ENCODE peak calls at places on chromosomes 7 and 10, in six cellular contexts. E, D, R, G, J and P are unnamed samples.

GRCh38 chr7:129949292-129950133 is 3.2 kb downstream of the UBE2H start:
- DNase-seq in E (no peak), D (peak; percentile 3), R (no peak), G (no peak), J (no peak), P (no peak)

GRCh38 chr7:94142281-94142680 is 138.1 kb upstream of the BET1 start:
- DNase-seq in E (no peak), D (no peak), R (no peak), G (no peak), J (no peak), P (no peak)

GRCh38 chr7:54242776-54243175 is 299.4 kb upstream of the VSTM2A start:
- DNase-seq in E (no peak), D (no peak), R (no peak), G (no peak), J (no peak), P (no peak)

GRCh38 chr7:36037121-36037662 is 115.9 kb upstream of the EEPD1 start:
- DNase-seq in E (peak; percentile 68), D (peak; percentile 8), R (peak; percentile 89), G (peak; percentile 50), J (peak; percentile 84), P (no peak)

GRCh38 chr7:6934981-6935380 is 108.9 kb upstream of the CCZ1B start:
- DNase-seq in E (no peak), D (no peak), R (no peak), G (no peak), J (no peak), P (no peak)

GRCh38 chr7:132709971-132710567 is 133.8 kb upstream of the PLXNA4 start:
- DNase-seq in E (no peak), D (peak; percentile 25), R (no peak), G (no peak), J (no peak), P (peak; percentile 31)

GRCh38 chr10:11861811-11862210 is 38.7 kb downstream of the PROSER2 start:
- DNase-seq in E (no peak), D (no peak), R (no peak), G (no peak), J (no peak), P (no peak)

GRCh38 chr7:77199008-77199966 is at the start of gene FGL2:
- DNase-seq in E (peak; percentile 74), D (peak; percentile 40), R (no peak), G (peak; percentile 59), J (no peak), P (peak; percentile 41)

GRCh38 chr7:68006619-68007018 is 1010.0 kb downstream of the TYW1 start:
- DNase-seq in E (no peak), D (no peak), R (no peak), G (no peak), J (no peak), P (no peak)

GRCh38 chr10:127922675-127923366 is 15.9 kb downstream of the PTPRE start:
- DNase-seq in E (peak; percentile 89), D (no peak), R (peak; percentile 42), G (peak; percentile 80), J (peak; percentile 45), P (no peak)

GRCh38 chr10:122477436-122477835 is 16.1 kb downstream of the HTRA1 start:
- DNase-seq in E (peak; percentile 28), D (no peak), R (no peak), G (no peak), J (no peak), P (no peak)

GRCh38 chr10:71771821-71772617 is 1.3 kb downstream of the VSIR start:
- DNase-seq in E (peak; percentile 85), D (no peak), R (no peak), G (peak; percentile 72), J (no peak), P (no peak)

GRCh38 chr7:154497751-154498150 is 445.6 kb downstream of the DPP6 start:
- DNase-seq in E (no peak), D (no peak), R (no peak), G (no peak), J (no peak), P (no peak)

GRCh38 chr10:21402606-21403083 is 122.8 kb downstream of the SKIDA1 start:
- DNase-seq in E (no peak), D (no peak), R (no peak), G (no peak), J (no peak), P (no peak)

GRCh38 chr7:23277359-23277989 is 21.7 kb upstream of the MALSU1 start:
- DNase-seq in E (no peak), D (peak; percentile 57), R (no peak), G (no peak), J (no peak), P (no peak)

GRCh38 chr7:100483728-100484635 is at the start of gene NYAP1:
- DNase-seq in E (peak; percentile 70), D (peak; percentile 56), R (peak; percentile 56), G (peak; percentile 55), J (peak; percentile 23), P (peak; percentile 52)

GRCh38 chr7:102111758-102112119 is 174.9 kb upstream of the SH2B2 start:
- DNase-seq in E (no peak), D (no peak), R (no peak), G (no peak), J (no peak), P (no peak)

GRCh38 chr10:96502561-96503267 is 11.0 kb downstream of the TLL2 start:
- DNase-seq in E (no peak), D (no peak), R (no peak), G (no peak), J (no peak), P (no peak)

GRCh38 chr7:135685306-135686084 is 23.2 kb downstream of the STMP1 start:
- DNase-seq in E (no peak), D (no peak), R (no peak), G (no peak), J (no peak), P (no peak)

GRCh38 chr7:16563281-16564022 is 36.8 kb downstream of the LRRC72 start:
- DNase-seq in E (no peak), D (peak; percentile 6), R (no peak), G (no peak), J (no peak), P (peak; percentile 50)

GRCh38 chr7:155811560-155811894 is 736 bp downstream of the SHH start:
- DNase-seq in E (no peak), D (no peak), R (no peak), G (no peak), J (no peak), P (no peak)

GRCh38 chr7:3201937-3202715 is 98.9 kb upstream of the SDK1 start:
- DNase-seq in E (no peak), D (no peak), R (no peak), G (no peak), J (no peak), P (no peak)

GRCh38 chr7:92874567-92874966 is 38.2 kb upstream of the CDK6 start:
- DNase-seq in E (no peak), D (no peak), R (no peak), G (no peak), J (no peak), P (no peak)

GRCh38 chr7:117950601-117951278 is 77.5 kb upstream of the CTTNBP2 start:
- DNase-seq in E (no peak), D (no peak), R (no peak), G (no peak), J (no peak), P (no peak)

GRCh38 chr10:17854044-17854652 is 45.0 kb downstream of the MRC1 start:
- DNase-seq in E (no peak), D (no peak), R (no peak), G (no peak), J (no peak), P (peak; percentile 18)

GRCh38 chr7:72152171-72153131 is 259.7 kb downstream of the CALN1 start:
- DNase-seq in E (no peak), D (no peak), R (peak; percentile 77), G (no peak), J (peak; percentile 69), P (no peak)

GRCh38 chr10:79410315-79411094 is 34.9 kb downstream of the ZCCHC24 start:
- DNase-seq in E (peak; percentile 54), D (no peak), R (no peak), G (no peak), J (no peak), P (no peak)

GRCh38 chr10:15236340-15236739 is 67.8 kb upstream of the NMT2 start:
- DNase-seq in E (no peak), D (no peak), R (no peak), G (no peak), J (no peak), P (no peak)

GRCh38 chr10:8696746-8697145 is 642.3 kb downstream of the GATA3 start:
- DNase-seq in E (no peak), D (no peak), R (no peak), G (no peak), J (no peak), P (no peak)

GRCh38 chr7:86970986-86971385 is 88.5 kb downstream of the ELAPOR2 start:
- DNase-seq in E (no peak), D (no peak), R (no peak), G (no peak), J (no peak), P (no peak)

GRCh38 chr10:120744040-120744439 is 107.1 kb upstream of the WDR11 start:
- DNase-seq in E (no peak), D (no peak), R (no peak), G (no peak), J (no peak), P (no peak)

GRCh38 chr7:2633538-2634264 is 1.9 kb downstream of the TTYH3 start:
- DNase-seq in E (peak; percentile 73), D (no peak), R (peak; percentile 39), G (peak; percentile 21), J (no peak), P (no peak)

GRCh38 chr7:94190599-94191061 is 186.5 kb upstream of the BET1 start:
- DNase-seq in E (no peak), D (no peak), R (no peak), G (no peak), J (no peak), P (no peak)

GRCh38 chr10:14838582-14839304 is 637 bp downstream of the HSPA14 start:
- DNase-seq in E (peak; percentile 49), D (peak; percentile 13), R (no peak), G (peak; percentile 29), J (no peak), P (peak; percentile 11)

GRCh38 chr7:91517408-91517807 is 253.2 kb downstream of the FZD1 start:
- DNase-seq in E (no peak), D (no peak), R (no peak), G (no peak), J (no peak), P (no peak)

GRCh38 chr10:13890233-13890616 is 303.5 kb downstream of the PRPF18 start:
- DNase-seq in E (no peak), D (no peak), R (no peak), G (no peak), J (no peak), P (no peak)

GRCh38 chr7:126361183-126361582 is 891.6 kb downstream of the GRM8 start:
- DNase-seq in E (no peak), D (no peak), R (no peak), G (no peak), J (no peak), P (no peak)